ENCODE peak calls at places on chromosomes 7 and 10, in five cellular contexts. One of them, this sample, is unnamed.

GRCh38 chr10:110512461-110513187 is 14.9 kb downstream of the DUSP5 start:
- DNase-seq in fibroblast of pulmonary artery: peak
- DNase-seq in RWPE2: no peak
- DNase-seq in IMR-90: peak
- DNase-seq in fibroblast of mammary gland: peak
- DNase-seq in this sample: peak

GRCh38 chr7:17532861-17533404 is 234.5 kb downstream of the AHR start:
- DNase-seq in fibroblast of pulmonary artery: peak
- DNase-seq in RWPE2: peak
- DNase-seq in IMR-90: peak
- DNase-seq in fibroblast of mammary gland: peak
- DNase-seq in this sample: peak

GRCh38 chr10:108544500-108545120 is 1378.7 kb downstream of the XPNPEP1 start:
- DNase-seq in fibroblast of pulmonary artery: peak
- DNase-seq in RWPE2: no peak
- DNase-seq in IMR-90: peak
- DNase-seq in fibroblast of mammary gland: peak
- DNase-seq in this sample: peak

GRCh38 chr10:102678842-102679289 is 34.6 kb downstream of the TRIM8 start:
- DNase-seq in fibroblast of pulmonary artery: peak
- DNase-seq in RWPE2: no peak
- DNase-seq in IMR-90: peak
- DNase-seq in fibroblast of mammary gland: peak
- DNase-seq in this sample: peak

GRCh38 chr10:51468424-51468823 is 231.0 kb downstream of the CSTF2T start:
- DNase-seq in fibroblast of pulmonary artery: peak
- DNase-seq in RWPE2: no peak
- DNase-seq in IMR-90: no peak
- DNase-seq in fibroblast of mammary gland: peak
- DNase-seq in this sample: no peak

GRCh38 chr10:61606971-61607907 is 55.5 kb upstream of the CABCOCO1 start:
- DNase-seq in fibroblast of pulmonary artery: no peak
- DNase-seq in RWPE2: no peak
- DNase-seq in IMR-90: no peak
- DNase-seq in fibroblast of mammary gland: peak
- DNase-seq in this sample: peak

GRCh38 chr10:132302421-132302820 is 5.3 kb downstream of the STK32C start:
- DNase-seq in fibroblast of pulmonary artery: no peak
- DNase-seq in RWPE2: no peak
- DNase-seq in IMR-90: no peak
- DNase-seq in fibroblast of mammary gland: no peak
- DNase-seq in this sample: no peak

GRCh38 chr7:96337519-96337918 is 15.6 kb upstream of the SLC25A13 start:
- DNase-seq in fibroblast of pulmonary artery: no peak
- DNase-seq in RWPE2: no peak
- DNase-seq in IMR-90: no peak
- DNase-seq in fibroblast of mammary gland: peak
- DNase-seq in this sample: no peak

GRCh38 chr7:148394582-148394981 is 196.0 kb upstream of the C7orf33 start:
- DNase-seq in fibroblast of pulmonary artery: no peak
- DNase-seq in RWPE2: no peak
- DNase-seq in IMR-90: no peak
- DNase-seq in fibroblast of mammary gland: no peak
- DNase-seq in this sample: no peak

GRCh38 chr7:26910221-26910620 is 45.8 kb upstream of the SKAP2 start:
- DNase-seq in fibroblast of pulmonary artery: peak
- DNase-seq in RWPE2: no peak
- DNase-seq in IMR-90: peak
- DNase-seq in fibroblast of mammary gland: peak
- DNase-seq in this sample: peak

GRCh38 chr7:126574838-126575250 is 677.9 kb downstream of the GRM8 start:
- DNase-seq in fibroblast of pulmonary artery: peak
- DNase-seq in RWPE2: no peak
- DNase-seq in IMR-90: no peak
- DNase-seq in fibroblast of mammary gland: peak
- DNase-seq in this sample: peak

GRCh38 chr7:1712907-1713501 is 42.9 kb downstream of the ELFN1 start:
- DNase-seq in fibroblast of pulmonary artery: no peak
- DNase-seq in RWPE2: no peak
- DNase-seq in IMR-90: no peak
- DNase-seq in fibroblast of mammary gland: no peak
- DNase-seq in this sample: no peak

GRCh38 chr10:130212736-130213135 is 76.5 kb downstream of the GLRX3 start:
- DNase-seq in fibroblast of pulmonary artery: no peak
- DNase-seq in RWPE2: no peak
- DNase-seq in IMR-90: no peak
- DNase-seq in fibroblast of mammary gland: no peak
- DNase-seq in this sample: no peak

GRCh38 chr7:17043012-17043877 is 161.5 kb upstream of the AGR3 start:
- DNase-seq in fibroblast of pulmonary artery: peak
- DNase-seq in RWPE2: no peak
- DNase-seq in IMR-90: peak
- DNase-seq in fibroblast of mammary gland: peak
- DNase-seq in this sample: peak

GRCh38 chr7:99677646-99678045 is 2.1 kb downstream of the CYP3A5 start:
- DNase-seq in fibroblast of pulmonary artery: no peak
- DNase-seq in RWPE2: no peak
- DNase-seq in IMR-90: no peak
- DNase-seq in fibroblast of mammary gland: no peak
- DNase-seq in this sample: no peak

GRCh38 chr7:158582089-158582456 is 5.5 kb downstream of the PTPRN2 start:
- DNase-seq in fibroblast of pulmonary artery: no peak
- DNase-seq in RWPE2: no peak
- DNase-seq in IMR-90: no peak
- DNase-seq in fibroblast of mammary gland: no peak
- DNase-seq in this sample: no peak

GRCh38 chr10:98028168-98028770 is 2.2 kb downstream of the CRTAC1 start:
- DNase-seq in fibroblast of pulmonary artery: peak
- DNase-seq in RWPE2: no peak
- DNase-seq in IMR-90: peak
- DNase-seq in fibroblast of mammary gland: peak
- DNase-seq in this sample: peak

GRCh38 chr7:36671432-36671829 is 52.9 kb downstream of the AOAH start:
- DNase-seq in fibroblast of pulmonary artery: no peak
- DNase-seq in RWPE2: no peak
- DNase-seq in IMR-90: no peak
- DNase-seq in fibroblast of mammary gland: no peak
- DNase-seq in this sample: no peak

GRCh38 chr10:96488161-96488935 is 25.4 kb downstream of the TLL2 start:
- DNase-seq in fibroblast of pulmonary artery: no peak
- DNase-seq in RWPE2: no peak
- DNase-seq in IMR-90: peak
- DNase-seq in fibroblast of mammary gland: peak
- DNase-seq in this sample: no peak

GRCh38 chr7:26308551-26308950 is 16.9 kb downstream of the SNX10 start:
- DNase-seq in fibroblast of pulmonary artery: no peak
- DNase-seq in RWPE2: no peak
- DNase-seq in IMR-90: no peak
- DNase-seq in fibroblast of mammary gland: no peak
- DNase-seq in this sample: no peak

GRCh38 chr7:38512704-38513103 is 118.5 kb downstream of the AMPH start:
- DNase-seq in fibroblast of pulmonary artery: peak
- DNase-seq in RWPE2: no peak
- DNase-seq in IMR-90: peak
- DNase-seq in fibroblast of mammary gland: peak
- DNase-seq in this sample: peak

GRCh38 chr7:12930534-12930933 is 243.1 kb downstream of the ARL4A start:
- DNase-seq in fibroblast of pulmonary artery: peak
- DNase-seq in RWPE2: no peak
- DNase-seq in IMR-90: peak
- DNase-seq in fibroblast of mammary gland: peak
- DNase-seq in this sample: no peak

GRCh38 chr10:24873281-24873683 is 79.1 kb downstream of the PRTFDC1 start:
- DNase-seq in fibroblast of pulmonary artery: peak
- DNase-seq in RWPE2: no peak
- DNase-seq in IMR-90: peak
- DNase-seq in fibroblast of mammary gland: peak
- DNase-seq in this sample: peak

GRCh38 chr10:96831200-96831866 is 765 bp upstream of the LCOR start:
- DNase-seq in fibroblast of pulmonary artery: no peak
- DNase-seq in RWPE2: no peak
- DNase-seq in IMR-90: no peak
- DNase-seq in fibroblast of mammary gland: no peak
- DNase-seq in this sample: peak

GRCh38 chr10:106707657-106708056 is 456.8 kb downstream of the SORCS1 start:
- DNase-seq in fibroblast of pulmonary artery: no peak
- DNase-seq in RWPE2: no peak
- DNase-seq in IMR-90: no peak
- DNase-seq in fibroblast of mammary gland: no peak
- DNase-seq in this sample: no peak

GRCh38 chr7:82678716-82679115 is 235.1 kb upstream of the CACNA2D1 start:
- DNase-seq in fibroblast of pulmonary artery: no peak
- DNase-seq in RWPE2: no peak
- DNase-seq in IMR-90: no peak
- DNase-seq in fibroblast of mammary gland: no peak
- DNase-seq in this sample: no peak

GRCh38 chr10:119531067-119531466 is 11.5 kb downstream of the RGS10 start:
- DNase-seq in fibroblast of pulmonary artery: no peak
- DNase-seq in RWPE2: no peak
- DNase-seq in IMR-90: peak
- DNase-seq in fibroblast of mammary gland: no peak
- DNase-seq in this sample: no peak

GRCh38 chr7:2751086-2751485 is 63.1 kb downstream of the AMZ1 start:
- DNase-seq in fibroblast of pulmonary artery: no peak
- DNase-seq in RWPE2: no peak
- DNase-seq in IMR-90: no peak
- DNase-seq in fibroblast of mammary gland: no peak
- DNase-seq in this sample: no peak
- TF ChIP-seq CTCF in fibroblast of pulmonary artery: no peak
- TF ChIP-seq CTCF in RWPE2: no peak
- TF ChIP-seq CTCF in IMR-90: no peak
- TF ChIP-seq CTCF in fibroblast of mammary gland: no peak
- TF ChIP-seq CTCF in this sample: no peak

GRCh38 chr7:74656421-74656910 is 1.1 kb upstream of the GTF2I start:
- DNase-seq in fibroblast of pulmonary artery: no peak
- DNase-seq in RWPE2: no peak
- DNase-seq in IMR-90: no peak
- DNase-seq in fibroblast of mammary gland: peak
- DNase-seq in this sample: peak

GRCh38 chr7:74658171-74659004 is 870 bp downstream of the GTF2I start:
- DNase-seq in fibroblast of pulmonary artery: peak
- DNase-seq in RWPE2: peak
- DNase-seq in IMR-90: peak
- DNase-seq in fibroblast of mammary gland: peak
- DNase-seq in this sample: peak

GRCh38 chr7:74657692-74658170 is at the start of gene GTF2I:
- DNase-seq in fibroblast of pulmonary artery: no peak
- DNase-seq in RWPE2: no peak
- DNase-seq in IMR-90: no peak
- DNase-seq in fibroblast of mammary gland: no peak
- DNase-seq in this sample: no peak

GRCh38 chr7:74655785-74656420 is 1.6 kb upstream of the GTF2I start:
- DNase-seq in fibroblast of pulmonary artery: no peak
- DNase-seq in RWPE2: no peak
- DNase-seq in IMR-90: no peak
- DNase-seq in fibroblast of mammary gland: no peak
- DNase-seq in this sample: no peak

GRCh38 chr7:74656911-74657691 is 417 bp upstream of the GTF2I start:
- DNase-seq in fibroblast of pulmonary artery: peak
- DNase-seq in RWPE2: peak
- DNase-seq in IMR-90: peak
- DNase-seq in fibroblast of mammary gland: peak
- DNase-seq in this sample: peak
- TF ChIP-seq CTCF in fibroblast of pulmonary artery: no peak
- TF ChIP-seq CTCF in RWPE2: peak
- TF ChIP-seq CTCF in IMR-90: peak
- TF ChIP-seq CTCF in fibroblast of mammary gland: no peak
- TF ChIP-seq CTCF in this sample: peak

DNA sequence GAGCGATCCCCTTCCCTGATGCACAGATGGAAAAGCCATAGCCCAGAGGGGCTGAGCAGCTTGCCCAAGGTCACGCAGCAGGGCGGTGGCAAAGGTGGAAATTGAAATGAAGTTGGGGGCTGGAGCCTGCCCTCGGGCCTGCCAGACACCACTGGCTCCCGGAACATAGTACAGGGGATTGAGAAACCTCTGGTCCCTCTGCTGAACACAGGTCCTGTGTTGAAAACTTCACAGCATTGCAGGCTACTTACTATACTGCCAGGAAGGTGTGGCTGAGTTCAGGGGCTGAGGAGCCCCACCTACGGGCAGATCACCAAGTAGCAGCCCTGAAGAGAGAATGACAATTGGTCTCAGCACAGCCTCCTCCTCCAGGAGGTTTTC is 326.7 kb downstream of the PLXNA4 start:
- DNase-seq in fibroblast of pulmonary artery: peak
- DNase-seq in RWPE2: no peak
- DNase-seq in IMR-90: no peak
- DNase-seq in fibroblast of mammary gland: no peak
- DNase-seq in this sample: peak
- TF ChIP-seq CTCF in fibroblast of pulmonary artery: no peak
- TF ChIP-seq CTCF in RWPE2: peak
- TF ChIP-seq CTCF in IMR-90: no peak
- TF ChIP-seq CTCF in fibroblast of mammary gland: peak
- TF ChIP-seq CTCF in this sample: peak

DNA sequence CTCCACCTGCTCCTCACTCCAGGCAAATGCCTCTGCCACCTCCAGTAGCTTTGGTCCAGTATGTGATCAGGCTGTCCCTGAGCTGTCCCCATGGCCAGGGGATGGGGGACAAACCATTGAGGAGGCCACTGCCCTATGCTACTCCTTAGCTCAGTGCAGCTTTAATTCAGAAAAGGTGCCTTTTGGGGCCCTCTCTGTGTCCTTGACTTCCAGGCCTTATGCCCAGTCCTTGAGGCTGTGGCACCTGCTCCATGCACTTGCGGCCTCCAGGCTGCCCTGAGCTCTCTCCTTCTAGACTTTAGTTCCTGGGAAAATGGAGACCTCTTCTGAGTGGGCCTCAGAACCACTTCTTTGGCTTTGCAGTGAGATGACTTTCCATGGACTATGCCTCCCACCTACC is 650.8 kb upstream of the CELF2 start:
- DNase-seq in fibroblast of pulmonary artery: no peak
- DNase-seq in RWPE2: no peak
- DNase-seq in IMR-90: no peak
- DNase-seq in fibroblast of mammary gland: no peak
- DNase-seq in this sample: no peak
- TF ChIP-seq CTCF in fibroblast of pulmonary artery: no peak
- TF ChIP-seq CTCF in RWPE2: no peak
- TF ChIP-seq CTCF in IMR-90: no peak
- TF ChIP-seq CTCF in fibroblast of mammary gland: no peak
- TF ChIP-seq CTCF in this sample: no peak